ENCODE peak calls at places on chromosomes 7 and 10, in four cellular contexts. One of them, this sample, is unnamed.
A peak's percentile ranks its signal among the peaks of the same experiment; 100 is the strongest.

GRCh38 chr7:50534690-50535290 is 30.4 kb downstream of the DDC start:
- DNase-seq in stomach: no peak
- DNase-seq in DMS79 treated with DMSO at 0.1 percent for 48 hours: no peak
- DNase-seq in AG04450: peak; percentile 98
- DNase-seq in this sample: no peak

GRCh38 chr10:83666762-83667161 is 472.5 kb upstream of the GHITM start:
- DNase-seq in AG04450: no peak
- DNase-seq in DMS79 treated with DMSO at 0.1 percent for 48 hours: no peak
- DNase-seq in stomach: no peak
- DNase-seq in this sample: no peak

GRCh38 chr7:150406311-150406564 is 27.1 kb downstream of the ZNF775 start:
- DNase-seq in AG04450: no peak
- DNase-seq in DMS79 treated with DMSO at 0.1 percent for 48 hours: no peak
- DNase-seq in stomach: no peak
- DNase-seq in this sample: no peak

GRCh38 chr7:150417863-150418262 is 32.6 kb upstream of the GIMAP8 start:
- DNase-seq in DMS79 treated with DMSO at 0.1 percent for 48 hours: no peak
- DNase-seq in AG04450: no peak
- DNase-seq in stomach: no peak
- DNase-seq in this sample: no peak

GRCh38 chr7:25376207-25376606 is 147.9 kb upstream of the NPVF start:
- DNase-seq in DMS79 treated with DMSO at 0.1 percent for 48 hours: no peak
- DNase-seq in AG04450: no peak
- DNase-seq in stomach: no peak
- DNase-seq in this sample: no peak

GRCh38 chr7:25712500-25712899 is 439.5 kb upstream of the NFE2L3 start:
- DNase-seq in AG04450: no peak
- DNase-seq in stomach: no peak
- DNase-seq in DMS79 treated with DMSO at 0.1 percent for 48 hours: no peak
- DNase-seq in this sample: no peak

GRCh38 chr7:22001345-22002004 is 55.8 kb upstream of the CDCA7L start:
- DNase-seq in stomach: no peak
- DNase-seq in DMS79 treated with DMSO at 0.1 percent for 48 hours: peak; percentile 34
- DNase-seq in AG04450: peak; percentile 16
- DNase-seq in this sample: no peak

GRCh38 chr10:86212391-86212700 is 154.2 kb downstream of the GRID1 start:
- DNase-seq in DMS79 treated with DMSO at 0.1 percent for 48 hours: no peak
- DNase-seq in stomach: no peak
- DNase-seq in AG04450: no peak
- DNase-seq in this sample: no peak

GRCh38 chr10:75395171-75395954 is 6.2 kb downstream of the ZNF503 start:
- DNase-seq in DMS79 treated with DMSO at 0.1 percent for 48 hours: no peak
- DNase-seq in stomach: peak; percentile 54
- DNase-seq in AG04450: no peak
- DNase-seq in this sample: no peak

GRCh38 chr10:124225468-124226270 is 132.3 kb upstream of the CHST15 start:
- DNase-seq in stomach: peak; percentile 24
- DNase-seq in DMS79 treated with DMSO at 0.1 percent for 48 hours: no peak
- DNase-seq in AG04450: no peak
- DNase-seq in this sample: peak; percentile 14

GRCh38 chr10:8600192-8600591 is 545.7 kb downstream of the GATA3 start:
- DNase-seq in stomach: no peak
- DNase-seq in DMS79 treated with DMSO at 0.1 percent for 48 hours: no peak
- DNase-seq in AG04450: no peak
- DNase-seq in this sample: no peak

GRCh38 chr7:25073451-25073850 is 51.6 kb downstream of the CYCS start:
- DNase-seq in stomach: no peak
- DNase-seq in AG04450: peak; percentile 53
- DNase-seq in DMS79 treated with DMSO at 0.1 percent for 48 hours: no peak
- DNase-seq in this sample: no peak

GRCh38 chr7:98213296-98213873 is 2.1 kb downstream of the BHLHA15 start:
- DNase-seq in DMS79 treated with DMSO at 0.1 percent for 48 hours: no peak
- DNase-seq in stomach: no peak
- DNase-seq in AG04450: no peak
- DNase-seq in this sample: no peak

GRCh38 chr7:44449531-44449930 is 40.9 kb downstream of the NUDCD3 start:
- DNase-seq in stomach: no peak
- DNase-seq in AG04450: no peak
- DNase-seq in DMS79 treated with DMSO at 0.1 percent for 48 hours: no peak
- DNase-seq in this sample: no peak

GRCh38 chr10:103966671-103967432 is at the start of gene SLK:
- DNase-seq in stomach: peak; percentile 85
- DNase-seq in DMS79 treated with DMSO at 0.1 percent for 48 hours: peak; percentile 24
- DNase-seq in AG04450: peak; percentile 32
- DNase-seq in this sample: peak; percentile 80

GRCh38 chr7:142389544-142389943 is 131.7 kb upstream of the PRSS58 start:
- DNase-seq in DMS79 treated with DMSO at 0.1 percent for 48 hours: no peak
- DNase-seq in AG04450: no peak
- DNase-seq in stomach: no peak
- DNase-seq in this sample: no peak

GRCh38 chr7:106056513-106057203 is 55.5 kb downstream of the SYPL1 start:
- DNase-seq in DMS79 treated with DMSO at 0.1 percent for 48 hours: peak; percentile 64
- DNase-seq in AG04450: peak; percentile 26
- DNase-seq in stomach: peak; percentile 77
- DNase-seq in this sample: peak; percentile 49

GRCh38 chr7:194257-194995 is 2.1 kb downstream of the FAM20C start:
- DNase-seq in DMS79 treated with DMSO at 0.1 percent for 48 hours: peak; percentile 34
- DNase-seq in stomach: peak; percentile 63
- DNase-seq in AG04450: no peak
- DNase-seq in this sample: no peak

GRCh38 chr10:124592736-124593430 is 131.3 kb downstream of the LHPP start:
- DNase-seq in AG04450: no peak
- DNase-seq in DMS79 treated with DMSO at 0.1 percent for 48 hours: no peak
- DNase-seq in stomach: no peak
- DNase-seq in this sample: no peak

GRCh38 chr10:21519981-21520436 is 5.5 kb downstream of the SKIDA1 start:
- DNase-seq in DMS79 treated with DMSO at 0.1 percent for 48 hours: peak; percentile 67
- DNase-seq in AG04450: no peak
- DNase-seq in stomach: no peak
- DNase-seq in this sample: no peak

GRCh38 chr10:31583358-31583757 is 264.3 kb downstream of the ZEB1 start:
- DNase-seq in AG04450: no peak
- DNase-seq in DMS79 treated with DMSO at 0.1 percent for 48 hours: no peak
- DNase-seq in stomach: no peak
- DNase-seq in this sample: no peak

GRCh38 chr7:108598153-108598552 is 28.5 kb downstream of the DNAJB9 start:
- DNase-seq in AG04450: no peak
- DNase-seq in DMS79 treated with DMSO at 0.1 percent for 48 hours: peak; percentile 23
- DNase-seq in stomach: no peak
- DNase-seq in this sample: no peak

GRCh38 chr10:114663631-114664030 is 5.6 kb upstream of the ABLIM1 start:
- DNase-seq in DMS79 treated with DMSO at 0.1 percent for 48 hours: peak; percentile 7
- DNase-seq in AG04450: no peak
- DNase-seq in stomach: no peak
- DNase-seq in this sample: no peak

GRCh38 chr7:66952343-66953043 is 31.5 kb downstream of the TMEM248 start:
- DNase-seq in DMS79 treated with DMSO at 0.1 percent for 48 hours: no peak
- DNase-seq in AG04450: no peak
- DNase-seq in stomach: no peak
- DNase-seq in this sample: no peak

GRCh38 chr10:122417667-122418066 is 36.8 kb upstream of the ARMS2 start:
- DNase-seq in stomach: no peak
- DNase-seq in DMS79 treated with DMSO at 0.1 percent for 48 hours: no peak
- DNase-seq in AG04450: no peak
- DNase-seq in this sample: no peak

GRCh38 chr7:139680676-139681462 is 96.9 kb downstream of the HIPK2 start:
- DNase-seq in stomach: peak; percentile 75
- DNase-seq in DMS79 treated with DMSO at 0.1 percent for 48 hours: peak; percentile 25
- DNase-seq in AG04450: peak; percentile 77
- DNase-seq in this sample: no peak

GRCh38 chr7:142804715-142805114 is 33.9 kb downstream of the PRSS2 start:
- DNase-seq in AG04450: no peak
- DNase-seq in DMS79 treated with DMSO at 0.1 percent for 48 hours: no peak
- DNase-seq in stomach: no peak
- DNase-seq in this sample: no peak

GRCh38 chr7:70614237-70614984 is 517.5 kb upstream of the GALNT17 start:
- DNase-seq in stomach: peak; percentile 87
- DNase-seq in DMS79 treated with DMSO at 0.1 percent for 48 hours: peak; percentile 56
- DNase-seq in AG04450: no peak
- DNase-seq in this sample: no peak

GRCh38 chr10:100872034-100872791 is 40.5 kb upstream of the SLF2 start:
- DNase-seq in AG04450: peak; percentile 37
- DNase-seq in stomach: no peak
- DNase-seq in DMS79 treated with DMSO at 0.1 percent for 48 hours: no peak
- DNase-seq in this sample: peak; percentile 9

This sample was measured in effector CD8-positive, alpha-beta T cell.